ENCODE peak calls at places on chromosome 18, in five cellular contexts. One of them, this sample, is unnamed.
A peak's percentile ranks its signal among the peaks of the same experiment; 100 is the strongest.

GRCh38 chr18:48797841-48798255 is 152.9 kb downstream of the SMAD7 start:
- DNase-seq in kidney tubule cell: no peak
- DNase-seq in adrenal gland: no peak
- DNase-seq in activated CD4-positive, CD25-positive, alpha-beta regulatory T cell: no peak
- DNase-seq in kidney: peak; percentile 68
- DNase-seq in this sample: no peak

GRCh38 chr18:26487437-26487836 is 60.9 kb downstream of the KCTD1 start:
- DNase-seq in kidney tubule cell: peak; percentile 90
- DNase-seq in adrenal gland: no peak
- DNase-seq in activated CD4-positive, CD25-positive, alpha-beta regulatory T cell: no peak
- DNase-seq in kidney: no peak
- DNase-seq in this sample: no peak

GRCh38 chr18:80157708-80158343 is 48.8 kb downstream of the ADNP2 start:
- DNase-seq in kidney tubule cell: peak; percentile 76
- DNase-seq in adrenal gland: peak; percentile 77
- DNase-seq in activated CD4-positive, CD25-positive, alpha-beta regulatory T cell: peak; percentile 62
- DNase-seq in kidney: no peak
- DNase-seq in this sample: peak; percentile 91

GRCh38 chr18:73487956-73488355 is 620.2 kb upstream of the NETO1 start:
- DNase-seq in kidney tubule cell: no peak
- DNase-seq in adrenal gland: no peak
- DNase-seq in activated CD4-positive, CD25-positive, alpha-beta regulatory T cell: no peak
- DNase-seq in kidney: no peak
- DNase-seq in this sample: no peak

GRCh38 chr18:49819768-49820662 is 6.7 kb upstream of the ACAA2 start:
- DNase-seq in kidney tubule cell: no peak
- DNase-seq in adrenal gland: no peak
- DNase-seq in activated CD4-positive, CD25-positive, alpha-beta regulatory T cell: no peak
- DNase-seq in kidney: no peak
- DNase-seq in this sample: no peak

GRCh38 chr18:77597726-77598125 is 348.1 kb downstream of the GALR1 start:
- DNase-seq in kidney tubule cell: no peak
- DNase-seq in adrenal gland: no peak
- DNase-seq in activated CD4-positive, CD25-positive, alpha-beta regulatory T cell: no peak
- DNase-seq in kidney: no peak
- DNase-seq in this sample: no peak

GRCh38 chr18:26999797-27000196 is 134.3 kb upstream of the AQP4 start:
- DNase-seq in kidney tubule cell: no peak
- DNase-seq in adrenal gland: no peak
- DNase-seq in activated CD4-positive, CD25-positive, alpha-beta regulatory T cell: no peak
- DNase-seq in kidney: no peak
- DNase-seq in this sample: no peak

GRCh38 chr18:32040936-32041335 is 22.3 kb downstream of the RNF125 start:
- DNase-seq in kidney tubule cell: no peak
- DNase-seq in adrenal gland: no peak
- DNase-seq in activated CD4-positive, CD25-positive, alpha-beta regulatory T cell: no peak
- DNase-seq in kidney: no peak
- DNase-seq in this sample: no peak

GRCh38 chr18:46474487-46475366 is 182.3 kb downstream of the LOXHD1 start:
- DNase-seq in kidney tubule cell: no peak
- DNase-seq in adrenal gland: no peak
- DNase-seq in activated CD4-positive, CD25-positive, alpha-beta regulatory T cell: no peak
- DNase-seq in kidney: no peak
- DNase-seq in this sample: no peak

This sample was measured in testis.